ENCODE peak calls at places on chromosomes 4 and X, in four cellular contexts. V is GM12878, O is H1, R is K562. N is an unnamed sample.

GRCh38 chr4:24433515-24434192 is 150.7 kb downstream of the DHX15 start:
- DNase-seq in V (no peak), O (no peak), R (no peak), N (no peak)

GRCh38 chr4:150007512-150007911 is 70.7 kb upstream of the DCLK2 start:
- DNase-seq in O (no peak), R (no peak), V (no peak), N (no peak)

GRCh38 chr4:80182237-80182866 is 15.0 kb upstream of the PRDM8 start:
- DNase-seq in R (no peak), V (no peak), O (no peak), N (no peak)

GRCh38 chr4:176897226-176897625 is 104.5 kb upstream of the VEGFC start:
- DNase-seq in V (no peak), R (no peak), O (no peak), N (no peak)

GRCh38 chrX:107718156-107718621 is 57.4 kb downstream of the TSC22D3 start:
- DNase-seq in O (no peak), R (peak; percentile 68), V (no peak), N (peak; percentile 44)

GRCh38 chrX:3550160-3550765 is 163.2 kb downstream of the PRKX start:
- DNase-seq in O (no peak), R (peak; percentile 25), V (no peak), N (no peak)

GRCh38 chrX:150348365-150348764 is 14.8 kb upstream of the MAMLD1 start:
- DNase-seq in O (peak; percentile 50), R (no peak), V (no peak), N (no peak)

GRCh38 chrX:31126205-31126604 is 54.4 kb upstream of the FTHL17 start:
- DNase-seq in O (no peak), V (no peak), R (no peak), N (no peak)

GRCh38 chr4:102713096-102713495 is 47.7 kb downstream of the MANBA start:
- DNase-seq in V (no peak), R (no peak), O (no peak), N (peak; percentile 58)

GRCh38 chr4:40323866-40324265 is 11.3 kb upstream of the CHRNA9 start:
- DNase-seq in V (no peak), R (peak; percentile 33), O (no peak), N (no peak)

GRCh38 chr4:105145913-105146285 is 777 bp upstream of the TET2 start:
- DNase-seq in O (no peak), R (no peak), V (no peak), N (no peak)

GRCh38 chrX:123993326-123993725 is 31.8 kb downstream of the STAG2 start:
- DNase-seq in O (no peak), V (no peak), R (no peak), N (no peak)

GRCh38 chr4:152052431-152053057 is 291.7 kb upstream of the GATB start:
- DNase-seq in V (no peak), R (no peak), O (no peak), N (no peak)

GRCh38 chr4:168269879-168270278 is 48.7 kb downstream of the DDX60 start:
- DNase-seq in R (no peak), O (no peak), V (no peak), N (no peak)

GRCh38 chrX:12297353-12297752 is 159.1 kb downstream of the FRMPD4 start:
- DNase-seq in O (no peak), R (no peak), V (no peak), N (no peak)

GRCh38 chr4:1336079-1336478 is 10.9 kb upstream of the UVSSA start:
- DNase-seq in R (no peak), V (no peak), O (no peak), N (peak; percentile 66)

GRCh38 chr4:5728451-5728850 is 17.4 kb downstream of the EVC start:
- DNase-seq in R (no peak), V (no peak), O (no peak), N (no peak)

GRCh38 chrX:50643525-50644137 is 170.4 kb downstream of the SHROOM4 start:
- DNase-seq in R (no peak), O (no peak), V (no peak), N (no peak)

GRCh38 chrX:103211012-103211715 is 3.7 kb upstream of the BEX4 start:
- DNase-seq in O (no peak), R (peak; percentile 39), V (no peak), N (peak; percentile 25)

GRCh38 chrX:29687687-29688086 is 527.7 kb upstream of the MAGEB2 start:
- DNase-seq in O (no peak), V (no peak), R (no peak), N (no peak)

GRCh38 chrX:38620623-38621022 is 59.3 kb downstream of the TSPAN7 start:
- DNase-seq in V (no peak), O (no peak), R (no peak), N (no peak)

GRCh38 chr4:39541987-39542632 is 14.9 kb upstream of the UGDH start:
- DNase-seq in V (no peak), R (no peak), O (no peak), N (no peak)

GRCh38 chrX:43551590-43551989 is 104.5 kb upstream of the MAOA start:
- DNase-seq in R (no peak), O (no peak), V (no peak), N (no peak)

GRCh38 chrX:130680164-130681035 is 222.6 kb downstream of the ENOX2 start:
- DNase-seq in O (no peak), V (no peak), R (no peak), N (peak; percentile 68)

GRCh38 chrX:106903291-106903820 is at the start of gene RIPPLY1:
- DNase-seq in V (peak; percentile 2), O (no peak), R (no peak), N (no peak)

GRCh38 chr4:121062466-121062975 is 9.8 kb downstream of the NDNF start:
- DNase-seq in V (no peak), R (no peak), O (no peak), N (no peak)

GRCh38 chrX:151019837-151020236 is 36.7 kb downstream of the HMGB3 start:
- DNase-seq in O (no peak), V (no peak), R (no peak), N (no peak)

DNA sequence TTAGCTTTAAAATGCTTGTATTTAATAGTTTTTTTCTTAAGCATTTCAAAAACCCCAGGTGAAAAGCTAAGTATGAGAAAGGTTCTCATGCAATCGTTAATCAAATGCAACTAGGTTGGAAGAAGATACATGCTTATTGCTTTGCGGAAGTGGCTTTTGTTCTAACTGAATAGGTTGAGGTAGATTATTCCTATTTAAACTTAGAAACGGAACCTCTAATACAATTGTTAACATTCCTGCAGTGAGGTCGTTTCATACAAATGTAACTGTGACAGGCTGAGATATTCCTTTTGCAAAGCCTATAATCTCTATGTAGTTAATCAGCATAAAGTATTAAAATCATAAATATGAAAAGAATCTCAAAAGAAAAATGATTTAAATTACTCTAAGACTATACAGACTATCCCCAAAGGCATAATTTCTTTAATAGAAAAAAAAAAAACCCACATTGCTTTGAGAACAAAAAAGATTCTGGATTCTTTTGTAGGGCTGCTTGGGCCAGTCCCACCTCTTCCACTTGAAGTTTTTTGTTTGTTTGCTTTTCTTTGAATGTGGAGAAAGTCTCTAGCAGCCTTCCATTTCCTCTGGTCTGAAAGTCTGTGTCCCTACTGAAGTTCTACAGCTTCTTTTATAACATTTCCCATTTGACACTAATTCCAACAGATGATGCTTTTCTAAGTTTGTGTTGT is 25.6 kb upstream of the SORBS2 start:
- DNase-seq in O (no peak), V (no peak), R (no peak), N (no peak)
- TF ChIP-seq GABPA in O (no peak), V (no peak), R (no peak), N (no peak)

GRCh38 chr4:11626046-11626445 is 197.4 kb upstream of the HS3ST1 start:
- DNase-seq in R (no peak), O (no peak), V (no peak), N (no peak)
- H3K4me1 ChIP-seq in R (no peaks in the 10 kb centered on the region), O (no peaks in the 10 kb centered on the region), V (no peaks in the 10 kb centered on the region), N (no peaks in the 10 kb centered on the region)

DNA sequence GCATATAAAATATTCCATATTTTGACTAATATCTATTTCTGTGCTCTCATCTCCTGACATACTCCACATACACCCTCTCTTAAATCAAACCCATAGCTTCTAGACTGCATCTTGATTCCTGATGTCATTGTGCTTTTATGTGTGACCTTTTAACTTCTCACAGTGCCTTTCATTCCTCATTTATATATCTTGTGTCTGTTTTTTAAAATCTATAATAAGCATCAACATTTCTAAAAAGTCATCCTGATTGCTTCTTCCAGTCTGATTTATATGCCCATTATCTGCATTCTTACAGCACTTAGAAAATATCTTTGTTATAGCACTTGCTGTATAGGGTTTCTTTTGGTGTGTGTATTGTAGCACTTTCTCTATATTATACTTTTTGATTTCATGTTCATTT is 190.1 kb upstream of the ITM2A start:
- DNase-seq in R (no peak), O (no peak), V (no peak), N (no peak)
- TF ChIP-seq CEBPB in R (no peak), O (no peak), V (no peak), N (no peak)

GRCh38 chr4:17310269-17310652 is 201.6 kb downstream of the QDPR start:
- DNase-seq in V (peak; percentile 48), R (no peak), O (no peak), N (no peak)
- TF ChIP-seq GABPA in V (no peak), R (no peak), O (no peak), N (no peak)

GRCh38 chr4:108706289-108706688 is 55.9 kb downstream of the OSTC start:
- DNase-seq in V (no peak), O (no peak), R (no peak), N (no peak)

GRCh38 chr4:108714880-108715279 is 48.0 kb downstream of the ETNPPL start:
- DNase-seq in R (no peak), O (no peak), V (no peak), N (peak; percentile 29)

GRCh38 chr4:108703966-108704365 is 53.6 kb downstream of the OSTC start:
- DNase-seq in O (no peak), V (no peak), R (no peak), N (no peak)

GRCh38 chr4:108709234-108709633 is 53.6 kb downstream of the ETNPPL start:
- DNase-seq in R (no peak), O (no peak), V (no peak), N (no peak)

GRCh38 chr4:108709722-108710121 is 53.1 kb downstream of the ETNPPL start:
- DNase-seq in R (no peak), O (no peak), V (no peak), N (no peak)
- H3K4me1 ChIP-seq in R (peaks cover 4% of the 10 kb centered on the region), O (no peaks in the 10 kb centered on the region), V (no peaks in the 10 kb centered on the region), N (peaks cover 2% of the 10 kb centered on the region)

GRCh38 chr4:78205601-78206000 is 148.5 kb downstream of the FRAS1 start:
- DNase-seq in R (no peak), V (no peak), O (no peak), N (peak; percentile 28)
- TF ChIP-seq CEBPB in R (no peak), V (no peak), O (no peak), N (no peak)

DNA sequence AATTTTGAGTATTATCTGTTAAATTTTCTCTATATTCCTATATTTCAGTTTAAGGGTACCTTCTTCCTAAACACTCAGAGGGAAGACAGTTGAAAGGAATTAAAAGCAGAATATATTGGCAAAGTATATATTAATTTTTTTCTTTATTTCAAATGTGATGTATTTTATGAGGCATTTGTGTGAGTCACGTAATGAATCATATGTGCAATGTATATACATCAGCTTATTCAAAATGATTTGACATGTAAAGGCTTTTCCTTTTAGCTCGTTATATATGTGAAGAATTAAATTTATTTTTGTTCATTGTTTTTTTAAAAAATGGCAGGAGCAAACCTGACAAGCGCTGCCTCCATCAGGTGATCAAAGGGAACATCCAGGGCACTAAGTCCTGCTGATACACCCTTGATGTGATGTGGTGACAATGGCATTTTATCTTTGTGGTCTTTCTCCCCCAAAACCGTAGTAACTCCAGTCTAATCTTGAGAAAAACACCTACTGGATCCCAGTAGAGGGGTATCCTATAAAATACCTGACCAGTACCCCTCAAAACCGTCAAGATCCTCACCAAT is 8.9 kb downstream of the WWC2 start:
- DNase-seq in O (no peak), V (no peak), R (no peak), N (no peak)
- TF ChIP-seq GABPA in O (no peak), V (no peak), R (no peak), N (no peak)